ENCODE peak calls at places on chromosome 5, in nine cellular contexts. X is stimulated activated CD8-positive, alpha-beta memory T cell treated with anti-CD3 and anti-CD28 coated beads, Interleukin-12 subunit alpha, Interleukin-12 subunit beta, amount 100 ng/mL, for 1 hour; N is A549; Q is AG08396; W is activated CD4-positive, alpha-beta T cell treated with anti-CD3 and anti-CD28 coated beads, Interleukin-2, amount 50 U/mL, for 4 hours; Y is activated CD8-positive, alpha-beta memory T cell treated with anti-CD3 and anti-CD28 coated beads for 48 hours; T is HFFc6; K is ureter; H is NCI-H2227 treated with DMSO at 0.1 percent for 48 hours. R is an unnamed sample.

GRCh38 chr5:143871672-143872071 is 59.7 kb downstream of the HMHB1 start:
- DNase-seq in X (no peak), N (no peak), Q (no peak), W (no peak), Y (no peak), T (no peak), K (no peak), H (no peak), R (no peak)

GRCh38 chr5:172531704-172532026 is 77.3 kb upstream of the SH3PXD2B start:
- DNase-seq in X (no peak), N (no peak), Q (no peak), W (no peak), Y (no peak), T (no peak), K (peak; percentile 22), H (no peak), R (no peak)

GRCh38 chr5:126385509-126385908 is 37.7 kb upstream of the GRAMD2B start:
- DNase-seq in X (no peak), N (no peak), Q (no peak), W (no peak), Y (no peak), T (no peak), K (no peak), H (no peak), R (no peak)

GRCh38 chr5:163504091-163504931 is 1.1 kb upstream of the MAT2B start:
- DNase-seq in X (no peak), N (no peak), Q (peak; percentile 27), W (peak; percentile 30), Y (no peak), T (peak; percentile 42), K (peak; percentile 68), H (peak; percentile 14), R (no peak)

GRCh38 chr5:151063590-151063989 is 17.2 kb downstream of the TNIP1 start:
- DNase-seq in X (no peak), N (no peak), Q (peak; percentile 41), W (no peak), Y (no peak), T (no peak), K (no peak), H (no peak), R (no peak)

GRCh38 chr5:24773241-24773640 is 128.5 kb upstream of the CDH10 start:
- DNase-seq in X (no peak), N (no peak), Q (no peak), W (no peak), Y (no peak), T (no peak), K (no peak), H (no peak), R (no peak)

GRCh38 chr5:147427784-147428401 is 82.0 kb downstream of the DPYSL3 start:
- DNase-seq in X (no peak), N (no peak), Q (no peak), W (no peak), Y (no peak), T (no peak), K (no peak), H (no peak), R (no peak)

GRCh38 chr5:121503111-121503840 is 348.4 kb upstream of the FTMT start:
- DNase-seq in X (no peak), N (no peak), Q (no peak), W (no peak), Y (no peak), T (no peak), K (no peak), H (no peak), R (peak; percentile 32)

GRCh38 chr5:64811050-64811640 is 42.4 kb downstream of the CWC27 start:
- DNase-seq in X (no peak), N (peak; percentile 17), Q (peak; percentile 22), W (no peak), Y (no peak), T (peak; percentile 51), K (no peak), H (peak; percentile 70), R (no peak)

GRCh38 chr5:105903069-105903468 is 1767.7 kb downstream of the EFNA5 start:
- DNase-seq in X (no peak), N (no peak), Q (no peak), W (no peak), Y (no peak), T (no peak), K (no peak), H (no peak), R (no peak)